ENCODE peak calls at places on chromosome 20, in ten cellular contexts. K, I, C, Q, V, J, H, N, T and O are unnamed samples. For H3K4me1 and H3K36me3, the result is how much of the 10 kb centered on the place peaks cover.

GRCh38 chr20:21512634-21513180 is 1.2 kb downstream of the NKX2-2 start:
- DNase-seq in K (no peak), I (no peak), C (no peak), Q (no peak), V (no peak), J (no peak), H (no peak), N (no peak), T (peak), O (no peak)

GRCh38 chr20:59923514-59923913 is 9.9 kb downstream of the SYCP2 start:
- DNase-seq in K (no peak), I (no peak), C (no peak), Q (no peak), V (no peak), J (no peak), H (no peak), N (no peak), T (no peak), O (no peak)

GRCh38 chr20:53691060-53691810 is 97.6 kb upstream of the ZNF217 start:
- DNase-seq in K (no peak), I (no peak), C (no peak), Q (no peak), V (no peak), J (no peak), H (no peak), N (no peak), T (no peak), O (no peak)

GRCh38 chr20:10129749-10130148 is 88.9 kb upstream of the SNAP25 start:
- DNase-seq in K (no peak), I (peak), C (no peak), Q (no peak), V (no peak), J (no peak), H (no peak), N (no peak), T (no peak), O (no peak)

GRCh38 chr20:21570285-21570992 is 56.6 kb upstream of the NKX2-2 start:
- DNase-seq in K (no peak), I (no peak), C (no peak), Q (no peak), V (no peak), J (no peak), H (no peak), N (no peak), T (no peak), O (no peak)

GRCh38 chr20:31990958-31991705 is 19.1 kb upstream of the CCM2L start:
- DNase-seq in K (no peak), I (no peak), C (no peak), Q (no peak), V (peak), J (no peak), H (no peak), N (no peak), T (no peak), O (no peak)

GRCh38 chr20:11738852-11739251 is 178.8 kb upstream of the BTBD3 start:
- DNase-seq in K (no peak), I (no peak), C (no peak), Q (no peak), V (no peak), J (no peak), H (no peak), N (no peak), T (no peak), O (no peak)

GRCh38 chr20:17666491-17666890 is 15.6 kb downstream of the RRBP1 start:
- DNase-seq in K (no peak), I (no peak), C (no peak), Q (no peak), V (no peak), J (peak), H (no peak), N (no peak), T (no peak), O (no peak)

GRCh38 chr20:22389836-22390542 is 194.4 kb downstream of the FOXA2 start:
- DNase-seq in K (no peak), I (no peak), C (no peak), Q (no peak), V (peak), J (peak), H (no peak), N (no peak), T (no peak), O (no peak)

GRCh38 chr20:325889-326644 is 715 bp downstream of the SOX12 start:
- DNase-seq in K (peak), I (peak), C (peak), Q (peak), V (peak), J (peak), H (no peak), N (peak), T (peak), O (peak)

GRCh38 chr20:53642196-53643030 is 48.8 kb upstream of the ZNF217 start:
- DNase-seq in K (no peak), I (peak), C (no peak), Q (no peak), V (no peak), J (peak), H (peak), N (peak), T (peak), O (no peak)

GRCh38 chr20:8389381-8390368 is 257.6 kb downstream of the PLCB1 start:
- DNase-seq in K (no peak), I (peak), C (no peak), Q (no peak), V (no peak), J (no peak), H (no peak), N (peak), T (peak), O (no peak)

GRCh38 chr20:11242320-11242719 is 568.5 kb upstream of the JAG1 start:
- DNase-seq in K (no peak), I (no peak), C (no peak), Q (no peak), V (no peak), J (no peak), H (no peak), N (no peak), T (no peak), O (no peak)

GRCh38 chr20:15682690-15683089 is 890.6 kb downstream of the KIF16B start:
- DNase-seq in K (no peak), I (no peak), C (no peak), Q (no peak), V (no peak), J (no peak), H (no peak), N (no peak), T (no peak), O (no peak)

GRCh38 chr20:610130-611046 is at the start of gene TCF15:
- DNase-seq in K (peak), I (no peak), C (peak), Q (peak), V (no peak), J (no peak), H (no peak), N (no peak), T (peak), O (peak)

GRCh38 chr20:53657732-53658131 is 64.1 kb upstream of the ZNF217 start:
- DNase-seq in K (no peak), I (no peak), C (no peak), Q (no peak), V (no peak), J (no peak), H (no peak), N (no peak), T (peak), O (no peak)

GRCh38 chr20:24633026-24633425 is 163.6 kb downstream of the SYNDIG1 start:
- DNase-seq in K (peak), I (no peak), C (peak), Q (no peak), V (peak), J (no peak), H (no peak), N (no peak), T (no peak), O (no peak)

GRCh38 chr20:59560588-59561227 is 43.6 kb upstream of the PHACTR3 start:
- DNase-seq in K (no peak), I (peak), C (no peak), Q (no peak), V (no peak), J (no peak), H (no peak), N (peak), T (peak), O (no peak)

GRCh38 chr20:23344336-23344735 is 6.3 kb upstream of the NXT1 start:
- DNase-seq in K (no peak), I (no peak), C (no peak), Q (no peak), V (no peak), J (no peak), H (no peak), N (no peak), T (no peak), O (no peak)

GRCh38 chr20:31760457-31761240 is 21.6 kb downstream of the TPX2 start:
- DNase-seq in K (no peak), I (no peak), C (no peak), Q (no peak), V (no peak), J (no peak), H (no peak), N (no peak), T (no peak), O (no peak)

GRCh38 chr20:17617212-17617867 is 47.5 kb downstream of the DSTN start:
- DNase-seq in K (no peak), I (no peak), C (peak), Q (peak), V (peak), J (peak), H (peak), N (peak), T (peak), O (peak)

GRCh38 chr20:49344975-49345374 is 67.1 kb upstream of the ZNFX1 start:
- DNase-seq in K (peak), I (no peak), C (no peak), Q (peak), V (no peak), J (peak), H (peak), N (no peak), T (no peak), O (peak)

GRCh38 chr20:2103454-2104153 is 2.0 kb downstream of the STK35 start:
- DNase-seq in K (no peak), I (no peak), C (no peak), Q (no peak), V (no peak), J (no peak), H (no peak), N (peak), T (peak), O (no peak)

GRCh38 chr20:58645277-58645968 is 5.7 kb upstream of the STX16 start:
- DNase-seq in K (no peak), I (no peak), C (peak), Q (no peak), V (peak), J (peak), H (no peak), N (no peak), T (no peak), O (no peak)

GRCh38 chr20:12166053-12166717 is 248.5 kb downstream of the BTBD3 start:
- DNase-seq in K (peak), I (no peak), C (no peak), Q (peak), V (no peak), J (peak), H (no peak), N (no peak), T (no peak), O (no peak)

GRCh38 chr20:2509468-2509781 is 710 bp upstream of the ZNF343 start:
- DNase-seq in K (no peak), I (no peak), C (no peak), Q (no peak), V (no peak), J (no peak), H (no peak), N (no peak), T (no peak), O (no peak)

GRCh38 chr20:61345656-61346055 is 93.6 kb downstream of the CDH4 start:
- DNase-seq in K (no peak), I (no peak), C (no peak), Q (no peak), V (no peak), J (no peak), H (no peak), N (no peak), T (peak), O (no peak)

GRCh38 chr20:10672579-10673127 is 1.1 kb downstream of the JAG1 start:
- DNase-seq in K (peak), I (peak), C (peak), Q (peak), V (peak), J (peak), H (no peak), N (peak), T (peak), O (peak)

GRCh38 chr20:49464556-49464955 is 17.9 kb downstream of the KCNB1 start:
- DNase-seq in K (no peak), I (no peak), C (no peak), Q (no peak), V (no peak), J (no peak), H (no peak), N (no peak), T (no peak), O (no peak)

GRCh38 chr20:2746636-2747265 is 53.7 kb downstream of the CPXM1 start:
- DNase-seq in K (no peak), I (no peak), C (no peak), Q (no peak), V (no peak), J (no peak), H (no peak), N (no peak), T (no peak), O (no peak)

GRCh38 chr20:64146936-64147451 is 17.3 kb upstream of the MYT1 start:
- DNase-seq in K (peak), I (no peak), C (peak), Q (no peak), V (peak), J (no peak), H (no peak), N (no peak), T (no peak), O (no peak)

GRCh38 chr20:44495257-44495656 is 19.6 kb downstream of the TTPAL start:
- DNase-seq in K (no peak), I (no peak), C (no peak), Q (no peak), V (no peak), J (no peak), H (no peak), N (no peak), T (no peak), O (no peak)

GRCh38 chr20:56359212-56360132 is 698 bp downstream of the FAM210B start:
- DNase-seq in K (peak), I (peak), C (peak), Q (peak), V (peak), J (peak), H (peak), N (no peak), T (peak), O (peak)

GRCh38 chr20:36465109-36466080 is 75.9 kb upstream of the MYL9 start:
- DNase-seq in K (peak), I (peak), C (no peak), Q (peak), V (no peak), J (peak), H (peak), N (no peak), T (peak), O (peak)
- H3K4me1 ChIP-seq in K (half or more), I (half or more), C (under half), Q (half or more), V (under half), J (half or more), H (half or more), N (half or more), T (under half), O (half or more)

DNA sequence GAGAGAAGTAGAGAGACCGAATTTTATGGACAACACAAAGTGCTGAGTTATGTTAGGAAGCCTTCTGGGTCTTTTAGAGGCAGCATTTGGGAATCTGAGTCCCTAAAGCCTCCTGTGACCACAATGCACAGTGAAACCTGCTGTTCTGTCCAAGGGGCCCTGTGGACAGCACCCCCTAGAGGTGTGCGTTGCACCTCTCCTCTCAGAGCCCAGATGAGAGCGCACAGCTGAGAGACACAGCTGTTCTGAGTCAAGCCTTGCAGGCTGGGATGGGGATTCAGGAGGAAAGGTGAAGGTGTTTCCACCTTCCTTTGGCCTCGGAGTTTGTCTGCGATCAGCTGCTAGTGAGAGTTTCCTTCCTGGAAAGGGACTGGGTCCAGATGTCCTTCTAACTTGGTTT is 13.0 kb downstream of the PCK1 start:
- DNase-seq in K (no peak), I (no peak), C (peak), Q (no peak), V (no peak), J (no peak), H (no peak), N (peak), T (no peak), O (no peak)
- TF ChIP-seq CTCF in K (no peak), I (peak), C (peak), Q (no peak), V (no peak), J (no peak), H (no peak), N (peak), T (peak), O (no peak)

GRCh38 chr20:6017467-6017866 is 36.4 kb downstream of the LRRN4 start:
- DNase-seq in K (no peak), I (no peak), C (no peak), Q (no peak), V (no peak), J (no peak), H (no peak), N (no peak), T (no peak), O (no peak)
- H3K36me3 ChIP-seq in K (under half), I (under half), C (under half), Q (under half), V (under half), J (under half), H (under half), N (half or more), T (under half), O (under half)

GRCh38 chr20:62660768-62661167 is 18.5 kb downstream of the SLCO4A1 start:
- DNase-seq in K (no peak), I (no peak), C (no peak), Q (no peak), V (no peak), J (no peak), H (no peak), N (no peak), T (no peak), O (no peak)
- H3K4me1 ChIP-seq in K (under half), I (under half), C (under half), Q (under half), V (under half), J (under half), H (under half), N (under half), T (under half), O (under half)

DNA sequence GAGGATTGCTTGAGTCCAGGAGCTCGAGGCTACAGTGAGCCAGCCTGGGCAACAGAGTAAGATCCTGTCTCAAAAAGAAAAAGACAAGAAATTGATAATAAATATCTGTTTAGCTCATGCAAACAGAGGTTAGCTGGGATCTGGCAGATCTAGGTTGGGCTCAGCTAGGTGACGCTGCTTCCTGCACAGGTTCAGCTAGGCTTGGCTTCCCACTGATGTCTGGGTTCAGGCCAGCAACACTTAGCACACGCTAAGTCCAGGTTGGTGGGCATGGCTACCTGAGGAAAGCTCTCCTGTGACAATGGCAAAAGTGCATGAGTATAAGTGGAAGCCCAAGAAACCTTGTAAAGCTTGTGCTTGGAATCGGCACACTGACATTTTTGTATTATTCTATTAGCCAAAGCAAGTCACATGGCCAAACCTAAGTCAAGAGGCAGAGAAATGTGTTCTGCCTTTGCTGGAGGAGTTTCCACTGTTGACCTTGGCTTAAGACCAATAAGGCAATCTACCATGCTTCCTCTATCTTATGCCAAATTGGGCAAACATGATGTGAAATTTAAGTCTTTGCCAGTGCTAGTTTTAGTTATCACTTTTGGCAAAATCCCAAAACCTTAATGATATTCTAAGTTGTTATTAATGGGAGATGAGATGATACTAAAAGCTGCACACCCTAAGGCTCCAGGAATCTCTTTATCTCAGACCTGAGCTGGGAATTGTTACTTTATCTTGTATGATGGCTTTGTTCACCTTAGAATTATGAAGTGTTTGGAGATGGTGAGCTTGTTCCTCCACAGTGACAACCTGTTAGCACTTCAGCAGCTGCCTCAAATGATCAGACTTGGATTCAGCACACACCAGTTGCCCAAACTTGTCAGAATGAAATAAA is 49.0 kb downstream of the RIN2 start:
- DNase-seq in K (no peak), I (no peak), C (no peak), Q (no peak), V (no peak), J (peak), H (no peak), N (no peak), T (no peak), O (no peak)
- TF ChIP-seq CTCF in K (no peak), I (no peak), C (no peak), Q (no peak), V (no peak), J (no peak), H (no peak), N (no peak), T (no peak), O (no peak)

GRCh38 chr20:19996970-19997369 is 20.2 kb upstream of the NAA20 start:
- DNase-seq in K (no peak), I (no peak), C (no peak), Q (no peak), V (no peak), J (no peak), H (no peak), N (no peak), T (no peak), O (no peak)

GRCh38 chr20:20002101-20002998 is 14.8 kb upstream of the NAA20 start:
- DNase-seq in K (no peak), I (no peak), C (no peak), Q (no peak), V (no peak), J (no peak), H (no peak), N (no peak), T (no peak), O (no peak)

GRCh38 chr20:20003088-20003954 is 13.8 kb upstream of the NAA20 start:
- DNase-seq in K (peak), I (peak), C (no peak), Q (no peak), V (no peak), J (peak), H (peak), N (no peak), T (no peak), O (no peak)

GRCh38 chr20:19998990-19999705 is 18.0 kb upstream of the NAA20 start:
- DNase-seq in K (no peak), I (no peak), C (no peak), Q (no peak), V (no peak), J (peak), H (no peak), N (no peak), T (no peak), O (no peak)

DNA sequence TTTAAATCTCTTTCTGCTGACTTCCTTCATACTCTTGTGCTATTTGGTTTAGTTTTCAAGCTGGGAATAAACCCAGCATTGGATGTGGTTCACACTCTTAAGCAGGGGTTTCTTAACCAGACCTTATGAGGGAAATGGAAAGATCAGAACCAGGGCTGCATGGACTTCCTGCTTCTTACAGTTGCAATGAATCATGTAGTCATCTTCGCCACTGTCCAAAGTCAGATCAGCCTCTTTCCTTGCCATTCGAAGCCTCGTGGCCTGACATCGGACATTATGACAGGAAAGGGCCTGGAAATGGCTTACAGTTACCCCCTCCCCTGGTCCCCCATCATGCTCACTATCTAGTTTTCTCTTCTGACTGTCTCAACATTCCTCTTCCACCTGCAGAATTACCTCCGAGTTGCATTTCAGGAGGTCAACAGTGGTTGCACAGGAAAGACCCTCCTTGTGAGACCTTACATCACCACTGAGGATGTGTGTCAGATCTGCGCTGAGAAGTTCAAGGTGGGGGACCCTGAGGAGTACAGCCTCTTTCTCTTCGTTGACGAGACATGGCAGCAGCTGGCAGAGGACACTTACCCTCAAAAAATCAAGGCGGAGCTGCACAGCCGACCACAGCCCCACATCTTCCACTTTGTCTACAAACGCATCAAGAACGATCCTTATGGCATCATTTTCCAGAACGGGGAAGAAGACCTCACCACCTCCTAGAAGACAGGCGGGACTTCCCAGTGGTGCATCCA is 16.8 kb upstream of the NAA20 start:
- DNase-seq in K (no peak), I (no peak), C (no peak), Q (no peak), V (no peak), J (no peak), H (no peak), N (no peak), T (no peak), O (no peak)
- H3K36me3 ChIP-seq in K (under half), I (under half), C (under half), Q (half or more), V (under half), J (under half), H (half or more), N (under half), T (under half), O (under half)